ENCODE peak calls at places on chromosome 1, in nine cellular contexts. P is stomach, U is breast epithelium, N is esophagus squamous epithelium, G is ovary, H is adrenal gland, O is transverse colon, S is K562, T is spleen. Q is an unnamed sample.

GRCh38 chr1:51953079-51953478 is 37.4 kb downstream of the RAB3B start:
- DNase-seq in P (no peak), U (no peak), N (no peak), G (no peak), H (no peak), O (no peak), S (no peak), T (no peak), Q (no peak)

GRCh38 chr1:227058321-227058751 is 118.2 kb downstream of the COQ8A start:
- DNase-seq in P (no peak), U (no peak), N (no peak), G (no peak), H (no peak), O (no peak), S (no peak), T (no peak), Q (no peak)

GRCh38 chr1:81499487-81499886 is 301.2 kb upstream of the ADGRL2 start:
- DNase-seq in P (no peak), U (no peak), N (no peak), G (no peak), H (no peak), O (no peak), S (no peak), T (no peak), Q (no peak)

GRCh38 chr1:1065265-1065939 is 8.7 kb downstream of the RNF223 start:
- DNase-seq in P (no peak), U (no peak), N (no peak), G (no peak), H (no peak), O (no peak), S (no peak), T (no peak), Q (no peak)

GRCh38 chr1:169091480-169091941 is 15.0 kb upstream of the ATP1B1 start:
- DNase-seq in P (no peak), U (no peak), N (no peak), G (no peak), H (no peak), O (no peak), S (no peak), T (no peak), Q (no peak)

GRCh38 chr1:82931051-82931450 is 1067.9 kb downstream of the TTLL7 start:
- DNase-seq in P (no peak), U (no peak), N (no peak), G (no peak), H (no peak), O (no peak), S (no peak), T (no peak), Q (no peak)

GRCh38 chr1:239874831-239875230 is 216.9 kb upstream of the FMN2 start:
- DNase-seq in P (no peak), U (no peak), N (no peak), G (no peak), H (no peak), O (no peak), S (no peak), T (no peak), Q (no peak)

GRCh38 chr1:52240592-52240991 is 98.7 kb downstream of the ZFYVE9 start:
- DNase-seq in P (no peak), U (no peak), N (no peak), G (no peak), H (no peak), O (no peak), S (no peak), T (no peak), Q (no peak)

GRCh38 chr1:87956072-87956471 is 627.4 kb downstream of the LMO4 start:
- DNase-seq in P (no peak), U (no peak), N (no peak), G (no peak), H (peak; percentile 26), O (no peak), S (no peak), T (no peak), Q (no peak)

GRCh38 chr1:219266524-219266923 is 92.8 kb downstream of the LYPLAL1 start:
- DNase-seq in P (no peak), U (no peak), N (no peak), G (no peak), H (no peak), O (no peak), S (no peak), T (no peak), Q (no peak)

GRCh38 chr1:76268341-76268740 is 193.8 kb downstream of the ST6GALNAC3 start:
- DNase-seq in P (no peak), U (no peak), N (no peak), G (no peak), H (no peak), O (no peak), S (no peak), T (no peak), Q (no peak)

GRCh38 chr1:65904681-65905083 is 112.0 kb downstream of the PDE4B start:
- DNase-seq in P (no peak), U (no peak), N (no peak), G (no peak), H (no peak), O (no peak), S (peak; percentile 79), T (no peak), Q (no peak)

GRCh38 chr1:3369437-3370076 is 84.9 kb upstream of the ARHGEF16 start:
- DNase-seq in P (peak; percentile 67), U (no peak), N (no peak), G (peak; percentile 63), H (peak; percentile 54), O (no peak), S (no peak), T (no peak), Q (no peak)

GRCh38 chr1:12556368-12556930 is 61.6 kb downstream of the DHRS3 start:
- DNase-seq in P (no peak), U (peak; percentile 68), N (no peak), G (peak; percentile 75), H (no peak), O (peak; percentile 39), S (peak; percentile 19), T (no peak), Q (peak; percentile 37)

GRCh38 chr1:111505641-111506119 is 2.2 kb upstream of the ADORA3 start:
- DNase-seq in P (no peak), U (no peak), N (no peak), G (no peak), H (peak; percentile 47), O (peak; percentile 40), S (no peak), T (peak; percentile 85), Q (no peak)

GRCh38 chr1:111506561-111506960 is 3.1 kb upstream of the ADORA3 start:
- DNase-seq in P (no peak), U (no peak), N (no peak), G (no peak), H (no peak), O (no peak), S (no peak), T (no peak), Q (no peak)

GRCh38 chr1:111504097-111504496 is 664 bp upstream of the ADORA3 start:
- DNase-seq in P (no peak), U (no peak), N (no peak), G (no peak), H (no peak), O (no peak), S (no peak), T (no peak), Q (no peak)

GRCh38 chr1:111510003-111510380 is 6.6 kb upstream of the ADORA3 start:
- DNase-seq in P (no peak), U (no peak), N (no peak), G (no peak), H (no peak), O (no peak), S (no peak), T (no peak), Q (no peak)

DNA sequence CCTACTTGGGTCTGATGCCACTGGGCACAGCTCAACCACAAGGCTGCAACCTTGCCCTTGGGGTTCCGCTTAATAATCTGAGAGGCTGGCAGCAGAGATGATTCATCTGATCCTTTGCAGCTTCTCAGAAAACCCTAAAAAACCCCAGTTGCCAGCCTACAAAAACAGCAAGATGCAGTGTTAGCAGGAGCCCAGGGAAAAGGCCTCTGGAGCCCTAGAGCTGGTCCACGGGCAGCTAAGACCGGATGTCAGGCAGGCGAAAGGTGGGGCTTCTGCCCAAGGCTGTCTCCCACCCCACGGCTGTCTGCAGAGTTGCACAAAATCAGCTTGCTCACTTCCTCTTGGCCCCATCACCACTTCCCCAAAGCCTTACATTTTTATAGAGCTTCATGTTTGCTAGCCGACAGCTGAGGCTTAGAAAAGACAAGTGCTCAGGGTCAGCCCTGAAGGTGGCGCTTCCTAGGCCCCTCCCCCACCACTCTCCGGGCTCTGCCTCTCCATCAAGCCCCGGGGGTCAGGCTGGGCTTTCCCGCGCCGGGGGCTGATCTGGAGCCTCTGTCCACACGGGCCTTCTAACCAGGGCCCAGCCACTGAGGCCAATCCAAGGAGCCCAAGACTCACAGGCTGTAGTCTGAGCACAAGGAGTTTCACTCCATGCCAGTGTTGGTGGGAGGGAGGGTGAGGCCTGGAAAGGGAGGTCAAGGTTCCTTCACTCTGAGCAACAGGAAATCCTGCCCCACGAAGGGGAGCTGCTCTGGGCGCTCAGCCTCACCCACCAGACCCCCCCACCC is 4.2 kb upstream of the ADORA3 start:
- DNase-seq in P (peak; percentile 57), U (no peak), N (peak; percentile 31), G (peak; percentile 70), H (peak; percentile 81), O (peak; percentile 84), S (peak; percentile 82), T (peak; percentile 96), Q (peak; percentile 47)
- TF ChIP-seq POLR2A in P (no peak), U (no peak), N (no peak), G (no peak), H (no peak), O (no peak), S (no peak), T (no peak), Q (no peak)

DNA sequence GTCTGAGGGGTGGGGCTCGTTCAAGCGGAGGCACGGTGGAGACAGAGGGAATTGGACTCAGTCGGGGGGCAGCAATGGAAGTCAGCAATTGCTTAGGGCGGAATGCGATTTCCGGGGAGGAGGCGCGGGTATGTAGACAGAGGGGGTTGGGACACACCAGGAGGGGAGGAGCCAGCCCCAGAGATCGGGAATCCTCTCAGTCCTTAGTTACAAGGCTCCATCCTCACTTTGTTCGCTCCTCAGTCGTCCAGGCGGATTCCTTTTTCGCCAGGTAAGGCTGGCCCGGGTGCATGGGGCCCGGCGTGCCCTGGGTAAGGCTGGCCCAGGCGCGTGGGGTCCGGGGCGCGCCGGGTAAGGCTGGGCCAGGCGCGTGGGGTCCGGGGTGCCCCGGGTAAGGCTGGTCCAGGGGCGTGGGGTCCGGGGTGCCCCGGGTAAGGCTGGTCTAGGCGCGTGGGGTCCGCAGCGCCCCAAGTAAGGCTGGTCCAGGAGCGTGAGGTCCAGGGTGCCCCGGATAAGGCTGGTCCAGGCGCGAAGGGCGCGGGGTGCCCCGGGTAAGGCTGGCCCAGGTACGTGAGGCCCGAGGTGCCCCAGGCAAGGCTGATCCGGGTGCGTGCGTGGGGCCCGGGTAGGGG is at the start of gene L1TD1:
- DNase-seq in P (no peak), U (no peak), N (no peak), G (no peak), H (peak; percentile 30), O (peak; percentile 77), S (no peak), T (no peak), Q (no peak)
- H3K4me3 ChIP-seq in P (peak within 1 kb of the TSS; percentile 16), U (no peak within 1 kb of the TSS), N (peak within 1 kb of the TSS; percentile 28), G (no peak within 1 kb of the TSS), H (peak within 1 kb of the TSS; percentile 38), O (peak within 1 kb of the TSS; percentile 28), S (no peak within 1 kb of the TSS), T (peak within 1 kb of the TSS; percentile 28), Q (no peak within 1 kb of the TSS)

GRCh38 chr1:85605519-85606413 is 25.2 kb downstream of the CCN1 start:
- DNase-seq in P (no peak), U (no peak), N (no peak), G (no peak), H (no peak), O (no peak), S (no peak), T (no peak), Q (peak; percentile 60)
- TF ChIP-seq CTCF in P (no peak), U (no peak), N (no peak), G (no peak), H (no peak), O (peak; percentile 7), S (no peak), T (no peak), Q (no peak)

GRCh38 chr1:17719874-17720273 is 35.3 kb upstream of the ACTL8 start:
- DNase-seq in P (no peak), U (no peak), N (no peak), G (no peak), H (no peak), O (no peak), S (no peak), T (no peak), Q (no peak)
- TF ChIP-seq POLR2A in P (no peak), U (no peak), N (no peak), G (no peak), H (no peak), O (no peak), S (no peak), T (no peak), Q (no peak)